ENCODE peak calls at places on chromosomes 11 and 22, in four cellular contexts. U is mesendoderm, O is H1, L is fibroblast of lung. A is an unnamed sample.

GRCh38 chr11:93054279-93054678 is 84.8 kb downstream of the MTNR1B start:
- DNase-seq in L (peak; percentile 23), O (no peak), U (no peak), A (no peak)

GRCh38 chr22:30435674-30436126 is 10.1 kb downstream of the MTFP1 start:
- DNase-seq in L (no peak), U (no peak), O (no peak), A (peak; percentile 84)

GRCh38 chr11:86502137-86502536 is 127.5 kb downstream of the CCDC81 start:
- DNase-seq in L (no peak), O (no peak), U (no peak), A (no peak)

GRCh38 chr22:22720724-22721261 is 76.4 kb downstream of the GGTLC2 start:
- DNase-seq in U (no peak), O (no peak), L (no peak), A (no peak)

GRCh38 chr11:94493443-94494199 is at the start of the genes ANKRD49 and MRE11:
- DNase-seq in O (peak; percentile 95), U (peak; percentile 100), L (peak; percentile 98), A (peak; percentile 93)

GRCh38 chr11:44574620-44575287 is 9.3 kb downstream of the CD82 start:
- DNase-seq in U (no peak), L (peak; percentile 98), O (no peak), A (peak; percentile 10)

GRCh38 chr11:100719809-100720221 is 32.7 kb downstream of the ARHGAP42 start:
- DNase-seq in O (no peak), U (peak; percentile 98), L (peak; percentile 91), A (no peak)

GRCh38 chr11:44619931-44620725 is 54.7 kb downstream of the CD82 start:
- DNase-seq in O (no peak), U (no peak), L (no peak), A (no peak)

GRCh38 chr11:76902121-76903014 is 41.6 kb downstream of the ACER3 start:
- DNase-seq in U (no peak), O (no peak), L (no peak), A (no peak)

GRCh38 chr11:13126430-13126829 is 117.3 kb downstream of the RASSF10 start:
- DNase-seq in L (peak; percentile 98), U (no peak), O (no peak), A (no peak)

GRCh38 chr11:45045692-45046471 is 95.2 kb upstream of the TP53I11 start:
- DNase-seq in U (peak; percentile 53), L (peak; percentile 48), O (no peak), A (no peak)

GRCh38 chr22:37751449-37752188 is 54.8 kb downstream of the TRIOBP start:
- DNase-seq in L (no peak), U (peak; percentile 53), O (no peak), A (no peak)

GRCh38 chr11:68471360-68472340 is 11.1 kb downstream of the PPP6R3 start:
- DNase-seq in L (peak; percentile 97), U (no peak), O (no peak), A (no peak)

GRCh38 chr22:26990503-26991189 is 333.3 kb downstream of the MIAT start:
- DNase-seq in U (no peak), L (no peak), O (no peak), A (no peak)

GRCh38 chr22:42721045-42721434 is 370 bp upstream of the A4GALT start:
- DNase-seq in U (no peak), L (no peak), O (no peak), A (no peak)

GRCh38 chr11:124600924-124601323 is 10.3 kb upstream of the PANX3 start:
- DNase-seq in U (no peak), O (no peak), L (no peak), A (peak; percentile 72)

GRCh38 chr11:131991606-131992005 is 621.2 kb downstream of the NTM start:
- DNase-seq in U (no peak), O (no peak), L (no peak), A (no peak)

GRCh38 chr11:15326535-15326934 is 211.8 kb downstream of the INSC start:
- DNase-seq in L (no peak), U (no peak), O (no peak), A (no peak)

GRCh38 chr11:117177534-117178209 is 871 bp upstream of the SIDT2 start:
- DNase-seq in U (no peak), L (no peak), O (no peak), A (no peak)

GRCh38 chr11:20337526-20338154 is 25.9 kb upstream of the HTATIP2 start:
- DNase-seq in U (peak; percentile 59), O (no peak), L (peak; percentile 22), A (no peak)

GRCh38 chr22:50062509-50063135 is 4.5 kb upstream of the TTLL8 start:
- DNase-seq in O (no peak), U (no peak), L (no peak), A (no peak)

GRCh38 chr11:30535818-30536217 is 50.3 kb downstream of the MPPED2 start:
- DNase-seq in U (no peak), O (no peak), L (no peak), A (no peak)

GRCh38 chr11:72316984-72317383 is 73.0 kb upstream of the PHOX2A start:
- DNase-seq in U (no peak), L (no peak), O (no peak), A (no peak)

GRCh38 chr11:86459682-86460460 is 85.2 kb downstream of the CCDC81 start:
- DNase-seq in L (peak; percentile 95), U (peak; percentile 90), O (peak; percentile 29), A (no peak)

GRCh38 chr11:78420796-78421209 is 3.2 kb upstream of the GAB2 start:
- DNase-seq in L (peak; percentile 88), U (no peak), O (no peak), A (no peak)

GRCh38 chr11:22785251-22785650 is 44.4 kb downstream of the SVIP start:
- DNase-seq in O (no peak), U (no peak), L (peak; percentile 76), A (no peak)

GRCh38 chr22:20125201-20126174 is 6.1 kb upstream of the ZDHHC8 start:
- DNase-seq in L (no peak), U (no peak), O (no peak), A (no peak)
- H3K36me3 ChIP-seq in L (peaks cover 27% of the 10 kb centered on the region), U (peaks cover 23% of the 10 kb centered on the region), O (peaks cover 47% of the 10 kb centered on the region), A (peaks cover 73% of the 10 kb centered on the region)

GRCh38 chr22:23825246-23825905 is 13.4 kb downstream of the DERL3 start:
- DNase-seq in U (no peak), L (no peak), O (no peak), A (no peak)
- H3K9ac ChIP-seq in U (no peak overlapping the region), L (no peak overlapping the region), O (no peak overlapping the region), A (no peak overlapping the region)

DNA sequence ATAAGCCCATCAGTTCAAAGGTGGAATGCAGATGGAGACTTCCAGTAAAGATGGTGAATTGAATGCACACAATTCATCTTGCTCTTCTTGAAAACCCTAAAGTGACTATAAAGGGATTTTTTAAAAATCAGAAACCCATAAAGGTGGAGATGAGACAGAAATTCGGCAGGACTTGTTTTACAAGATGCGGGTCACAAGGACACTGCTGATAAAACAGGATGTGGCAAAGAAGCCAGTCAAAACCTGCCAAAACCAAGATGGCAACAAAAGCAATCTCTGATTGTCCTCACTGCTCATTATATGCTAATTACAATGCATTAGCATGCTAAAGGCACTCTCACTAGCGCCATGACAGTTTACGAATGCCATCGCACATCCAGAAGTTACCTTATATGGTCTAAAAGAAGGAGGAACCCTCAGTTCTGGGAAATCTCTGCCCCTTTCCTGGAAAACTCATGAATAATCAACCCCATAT is 137.1 kb downstream of the NECTIN1 start:
- DNase-seq in O (no peak), L (peak; percentile 64), U (peak; percentile 80), A (no peak)
- H3K4me3 ChIP-seq in O (no peak overlapping the region), L (no peak overlapping the region), U (no peak overlapping the region), A (no peak overlapping the region)

GRCh38 chr22:46849101-46849500 is 86.7 kb downstream of the TBC1D22A start:
- DNase-seq in O (no peak), U (no peak), L (no peak), A (no peak)
- H3K36me3 ChIP-seq in O (no peaks in the 10 kb centered on the region), U (no peaks in the 10 kb centered on the region), L (peaks cover 2% of the 10 kb centered on the region), A (no peaks in the 10 kb centered on the region)

A was measured in SK-N-MC.